ENCODE peak calls at places on chromosomes 13 and 19, in six cellular contexts. W, J, M, U, Z and H are unnamed samples.

GRCh38 chr13:95784891-95785290 is 108.0 kb downstream of the DNAJC3 start:
- DNase-seq in W (peak), J (no peak), M (peak), U (no peak), Z (no peak), H (no peak)

GRCh38 chr19:442085-442484 is 18.7 kb downstream of the SHC2 start:
- DNase-seq in W (no peak), J (no peak), M (no peak), U (no peak), Z (no peak), H (no peak)

GRCh38 chr13:39038569-39038898 is 278 bp downstream of the NHLRC3 start:
- DNase-seq in W (no peak), J (no peak), M (no peak), U (peak), Z (peak), H (no peak)

GRCh38 chr13:110301606-110302131 is 5.3 kb downstream of the COL4A1 start:
- DNase-seq in W (peak), J (peak), M (peak), U (no peak), Z (no peak), H (peak)

GRCh38 chr13:29937836-29938235 is 87.4 kb upstream of the UBL3 start:
- DNase-seq in W (no peak), J (no peak), M (no peak), U (no peak), Z (no peak), H (no peak)

GRCh38 chr13:51683537-51684050 is 99.3 kb downstream of the WDFY2 start:
- DNase-seq in W (no peak), J (no peak), M (no peak), U (no peak), Z (no peak), H (no peak)

GRCh38 chr19:17333611-17334413 is 843 bp downstream of the ANO8 start:
- DNase-seq in W (peak), J (peak), M (peak), U (peak), Z (no peak), H (peak)

GRCh38 chr19:18875726-18876125 is 20.2 kb downstream of the CERS1 start:
- DNase-seq in W (no peak), J (no peak), M (peak), U (no peak), Z (no peak), H (no peak)

GRCh38 chr19:4051175-4052101 is 15.3 kb downstream of the ZBTB7A start:
- DNase-seq in W (peak), J (no peak), M (peak), U (no peak), Z (peak), H (no peak)

GRCh38 chr19:11483176-11484111 is 2.6 kb upstream of the ELAVL3 start:
- DNase-seq in W (no peak), J (no peak), M (no peak), U (no peak), Z (no peak), H (no peak)

GRCh38 chr19:11480927-11481776 is at the start of gene ELAVL3:
- DNase-seq in W (no peak), J (peak), M (no peak), U (no peak), Z (no peak), H (no peak)

GRCh38 chr19:11480081-11480926 is 542 bp downstream of the ELAVL3 start:
- DNase-seq in W (no peak), J (no peak), M (no peak), U (no peak), Z (no peak), H (no peak)

GRCh38 chr19:11481777-11482383 is 1.0 kb upstream of the ELAVL3 start:
- DNase-seq in W (peak), J (peak), M (peak), U (peak), Z (peak), H (peak)

DNA sequence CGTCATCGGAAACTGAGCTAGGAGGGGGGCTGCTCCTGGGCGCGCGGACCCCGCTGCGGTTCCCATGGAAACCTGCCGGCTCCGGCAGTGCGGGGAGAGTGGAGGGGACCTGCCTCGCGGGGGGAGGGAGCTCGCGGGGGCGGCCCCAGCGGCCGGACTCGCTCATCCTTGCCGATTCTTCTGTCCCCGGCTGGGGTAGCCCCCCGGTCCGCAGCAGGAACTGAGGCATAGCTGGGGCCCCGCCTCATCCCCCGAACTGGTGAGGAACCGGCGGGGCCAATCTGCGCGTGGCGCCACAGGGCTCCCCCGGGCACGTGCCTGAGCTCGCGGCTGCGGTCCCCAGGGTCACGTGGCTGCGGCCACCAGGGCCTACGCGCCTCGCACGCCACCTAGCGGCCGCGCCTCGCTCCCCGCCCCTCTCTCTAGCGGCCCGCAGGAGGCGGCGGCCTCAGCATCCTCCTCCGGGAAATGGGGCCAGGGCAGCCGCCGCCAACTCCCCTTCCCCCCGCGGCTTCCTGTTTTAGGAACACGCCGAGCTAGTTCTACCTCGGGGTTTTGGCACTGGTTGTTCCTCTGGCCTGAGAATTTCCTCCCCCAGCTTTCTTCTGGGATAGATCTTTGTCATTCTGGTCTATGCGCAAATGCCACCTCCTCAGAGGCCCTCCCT is 1.7 kb upstream of the ELAVL3 start:
- DNase-seq in W (peak), J (peak), M (peak), U (peak), Z (peak), H (peak)
- H3K27ac ChIP-seq in W (no peak), J (no peak), M (no peak), U (no peak), Z (no peak), H (no peak)

GRCh38 chr13:45178349-45179142 is 22.3 kb downstream of the KCTD4 start:
- DNase-seq in W (peak), J (no peak), M (peak), U (no peak), Z (peak), H (peak)
- H3K27ac ChIP-seq in W (peak), J (no peak), M (peak), U (no peak), Z (peak), H (peak)

GRCh38 chr13:80339578-80339840 is 1.4 kb downstream of the SPRY2 start:
- DNase-seq in W (peak), J (peak), M (no peak), U (no peak), Z (no peak), H (no peak)

GRCh38 chr13:80336335-80336734 is 4.6 kb downstream of the SPRY2 start:
- DNase-seq in W (no peak), J (no peak), M (peak), U (no peak), Z (no peak), H (no peak)

GRCh38 chr13:80338781-80339577 is 1.9 kb downstream of the SPRY2 start:
- DNase-seq in W (peak), J (peak), M (peak), U (peak), Z (peak), H (peak)

GRCh38 chr13:80337011-80337688 is 3.8 kb downstream of the SPRY2 start:
- DNase-seq in W (no peak), J (no peak), M (no peak), U (no peak), Z (no peak), H (no peak)

GRCh38 chr13:80337706-80338105 is 3.2 kb downstream of the SPRY2 start:
- DNase-seq in W (no peak), J (no peak), M (no peak), U (no peak), Z (no peak), H (no peak)
- H3K27ac ChIP-seq in W (no peak), J (no peak), M (peak), U (peak), Z (no peak), H (no peak)

GRCh38 chr13:75761373-75761772 is 125.2 kb downstream of the LMO7 start:
- DNase-seq in W (no peak), J (no peak), M (no peak), U (no peak), Z (no peak), H (no peak)
- H3K27ac ChIP-seq in W (no peak), J (no peak), M (peak), U (peak), Z (peak), H (no peak)

GRCh38 chr19:11179716-11180297 is 17.5 kb downstream of the KANK2 start:
- DNase-seq in W (no peak), J (no peak), M (no peak), U (no peak), Z (no peak), H (no peak)
- H3K27ac ChIP-seq in W (no peak), J (no peak), M (no peak), U (peak), Z (no peak), H (no peak)

GRCh38 chr19:10748195-10748923 is 30.5 kb downstream of the DNM2 start:
- DNase-seq in W (no peak), J (no peak), M (no peak), U (no peak), Z (no peak), H (no peak)
- H3K27ac ChIP-seq in W (no peak), J (peak), M (no peak), U (peak), Z (peak), H (no peak)

DNA sequence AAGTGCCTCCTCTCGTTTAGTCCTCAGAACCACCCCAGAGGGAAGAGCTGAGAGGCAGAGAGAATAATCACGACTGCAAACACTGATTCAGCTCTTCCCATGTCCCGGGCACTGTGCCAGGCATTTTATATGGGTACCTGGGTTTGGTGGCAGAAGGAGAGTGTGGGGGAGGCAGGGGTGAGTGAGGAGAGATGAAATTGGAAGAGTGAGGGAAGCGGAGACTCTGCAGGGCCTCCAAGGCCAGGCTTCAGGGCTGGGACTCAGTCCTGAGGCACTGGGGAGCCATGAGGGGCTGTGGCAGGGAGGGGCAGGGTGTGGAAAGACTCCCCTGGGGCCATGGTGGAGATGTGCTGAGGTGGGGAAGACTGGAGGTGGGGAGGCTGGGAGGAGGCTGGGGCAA is 8.7 kb downstream of the SYNGR4 start:
- DNase-seq in W (no peak), J (no peak), M (no peak), U (no peak), Z (no peak), H (no peak)
- H3K27ac ChIP-seq in W (no peak), J (no peak), M (no peak), U (no peak), Z (no peak), H (no peak)

GRCh38 chr13:49697468-49697867 is 6.2 kb upstream of the EBPL start:
- DNase-seq in W (no peak), J (no peak), M (no peak), U (no peak), Z (no peak), H (no peak)

DNA sequence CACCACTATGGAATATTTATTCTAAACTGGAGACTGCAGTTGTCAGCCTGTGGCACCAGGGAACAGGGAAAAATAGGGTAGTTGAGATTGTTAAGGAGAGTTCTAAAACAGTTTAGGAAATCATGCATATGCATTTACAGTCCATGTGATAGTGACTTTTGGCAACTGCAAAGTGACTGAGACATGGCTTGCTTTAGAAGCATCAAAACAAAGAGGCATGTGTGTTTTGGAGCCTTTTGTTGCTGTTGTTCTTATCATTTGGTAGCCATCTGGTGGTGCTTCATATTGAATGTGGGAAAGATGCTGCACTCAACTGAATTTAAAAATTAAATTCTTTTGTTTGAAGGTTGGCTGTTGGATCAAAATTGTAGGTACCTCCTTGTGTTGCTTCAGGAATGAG is 10.2 kb upstream of the EBPL start:
- DNase-seq in W (no peak), J (no peak), M (no peak), U (no peak), Z (no peak), H (no peak)
- H3K27ac ChIP-seq in W (no peak), J (no peak), M (no peak), U (no peak), Z (no peak), H (no peak)

GRCh38 chr13:111367340-111367739 is 46.9 kb downstream of the TEX29 start:
- DNase-seq in W (no peak), J (no peak), M (no peak), U (peak), Z (no peak), H (no peak)
- H3K27ac ChIP-seq in W (no peak), J (no peak), M (no peak), U (no peak), Z (no peak), H (no peak)

GRCh38 chr19:30778961-30779690 is 406.9 kb downstream of the ZNF536 start:
- DNase-seq in W (no peak), J (no peak), M (no peak), U (peak), Z (no peak), H (no peak)
- H3K27ac ChIP-seq in W (no peak), J (no peak), M (no peak), U (no peak), Z (no peak), H (no peak)